ENCODE peak calls at places on chromosomes 6 and 20, in six cellular contexts. B is BE2C, V is mucosa of descending colon, H is fibroblast of lung, Q is ascending aorta, S is tibial artery. P is an unnamed sample.

GRCh38 chr6:83853968-83854501 is 875 bp downstream of the RIPPLY2 start:
- DNase-seq in S (no peak), V (no peak), H (no peak), Q (no peak), B (peak; percentile 61), P (no peak)

GRCh38 chr6:119110601-119111548 is 32.4 kb upstream of the FAM184A start:
- DNase-seq in V (peak; percentile 76), S (no peak), H (peak; percentile 75), B (peak; percentile 47), Q (no peak), P (peak; percentile 69)

GRCh38 chr6:169277619-169278018 is 24.0 kb upstream of the THBS2 start:
- DNase-seq in S (no peak), B (no peak), V (no peak), H (no peak), Q (no peak), P (no peak)

GRCh38 chr6:22141271-22141745 is 155.5 kb downstream of the PRL start:
- DNase-seq in H (peak; percentile 78), S (no peak), V (peak; percentile 12), B (no peak), Q (no peak), P (no peak)

GRCh38 chr6:132931937-132932336 is 117.6 kb downstream of the RPS12 start:
- DNase-seq in V (no peak), H (peak; percentile 92), B (no peak), Q (no peak), S (no peak), P (peak; percentile 61)

GRCh38 chr6:76697585-76697984 is 625.1 kb upstream of the IMPG1 start:
- DNase-seq in Q (no peak), S (no peak), V (no peak), H (peak; percentile 5), B (no peak), P (no peak)

GRCh38 chr6:143271024-143271423 is 179.5 kb downstream of the ADAT2 start:
- DNase-seq in V (peak; percentile 18), B (no peak), Q (no peak), S (no peak), H (peak; percentile 85), P (no peak)

GRCh38 chr6:75188221-75188620 is 17.6 kb downstream of the COL12A1 start:
- DNase-seq in Q (no peak), B (no peak), H (no peak), S (no peak), V (no peak), P (no peak)

GRCh38 chr20:50277460-50278376 is 87.1 kb downstream of the CEBPB start:
- DNase-seq in Q (no peak), S (peak; percentile 65), H (no peak), V (no peak), B (no peak), P (no peak)

GRCh38 chr6:157985378-157986155 is 3.9 kb downstream of the SYNJ2 start:
- DNase-seq in S (no peak), H (no peak), B (no peak), Q (no peak), V (peak; percentile 43), P (peak; percentile 44)

GRCh38 chr6:43171284-43172126 is 436 bp downstream of the SRF start:
- DNase-seq in Q (no peak), B (peak; percentile 39), V (no peak), H (no peak), S (no peak), P (peak; percentile 16)

GRCh38 chr6:56724455-56724854 is 81.8 kb upstream of the DST start:
- DNase-seq in B (no peak), S (no peak), Q (no peak), H (peak; percentile 92), V (no peak), P (no peak)

GRCh38 chr6:36962874-36963273 is 8.3 kb downstream of the PI16 start:
- DNase-seq in B (peak; percentile 67), S (peak; percentile 78), Q (peak; percentile 52), H (no peak), V (peak; percentile 65), P (no peak)

GRCh38 chr20:20019123-20019522 is 2.0 kb downstream of the NAA20 start:
- DNase-seq in Q (no peak), B (no peak), H (no peak), V (no peak), S (no peak), P (no peak)

GRCh38 chr20:46030290-46031013 is 1.4 kb downstream of the SLC12A5 start:
- DNase-seq in H (no peak), V (no peak), B (no peak), Q (no peak), S (no peak), P (no peak)

GRCh38 chr20:46028772-46029371 is at the start of gene SLC12A5:
- DNase-seq in V (no peak), S (no peak), B (no peak), H (no peak), Q (no peak), P (no peak)

GRCh38 chr20:46034039-46034438 is 5.0 kb downstream of the SLC12A5 start:
- DNase-seq in B (no peak), V (no peak), S (no peak), Q (no peak), H (no peak), P (no peak)

GRCh38 chr20:46031701-46032254 is 2.8 kb downstream of the SLC12A5 start:
- DNase-seq in S (no peak), B (peak; percentile 86), Q (no peak), H (no peak), V (no peak), P (no peak)

GRCh38 chr20:46031014-46031569 is 2.1 kb downstream of the SLC12A5 start:
- DNase-seq in B (no peak), S (no peak), H (no peak), V (no peak), Q (no peak), P (no peak)
- H3K4me3 ChIP-seq in B (peak overlapping the region; percentile 75), S (no peak overlapping the region), H (no peak overlapping the region), V (no peak overlapping the region), Q (no peak overlapping the region), P (no peak overlapping the region)

GRCh38 chr20:59678951-59679350 is 74.6 kb downstream of the PHACTR3 start:
- DNase-seq in H (no peak), S (no peak), Q (no peak), V (no peak), B (no peak), P (no peak)

GRCh38 chr20:59676877-59677140 is 72.5 kb downstream of the PHACTR3 start:
- DNase-seq in V (no peak), Q (no peak), B (no peak), S (no peak), H (no peak), P (no peak)

GRCh38 chr20:59677586-59677985 is 73.2 kb downstream of the PHACTR3 start:
- DNase-seq in S (no peak), Q (no peak), V (no peak), H (no peak), B (no peak), P (no peak)

GRCh38 chr20:59680148-59680650 is 75.9 kb downstream of the PHACTR3 start:
- DNase-seq in V (no peak), Q (no peak), S (no peak), H (no peak), B (no peak), P (no peak)

GRCh38 chr20:59678286-59678685 is 73.9 kb downstream of the PHACTR3 start:
- DNase-seq in B (no peak), H (no peak), Q (no peak), V (no peak), S (no peak), P (no peak)
- H3K9me3 ChIP-seq in B (no peaks in the 10 kb centered on the region), H (no peaks in the 10 kb centered on the region), Q (no peaks in the 10 kb centered on the region), V (no peaks in the 10 kb centered on the region), S (no peaks in the 10 kb centered on the region), P (no peaks in the 10 kb centered on the region)

GRCh38 chr20:62918137-62918536 is 8.2 kb downstream of the DIDO1 start:
- DNase-seq in S (peak; percentile 2), Q (no peak), V (no peak), B (no peak), H (no peak), P (no peak)

GRCh38 chr20:62920039-62920645 is 6.2 kb downstream of the DIDO1 start:
- DNase-seq in B (no peak), V (no peak), S (peak; percentile 32), H (no peak), Q (no peak), P (no peak)

GRCh38 chr20:62917720-62918119 is 8.6 kb downstream of the DIDO1 start:
- DNase-seq in H (no peak), V (no peak), Q (no peak), B (no peak), S (peak; percentile 20), P (peak; percentile 73)

GRCh38 chr20:62916703-62917476 is 9.4 kb downstream of the DIDO1 start:
- DNase-seq in H (no peak), B (no peak), V (no peak), S (peak; percentile 27), Q (no peak), P (no peak)

DNA sequence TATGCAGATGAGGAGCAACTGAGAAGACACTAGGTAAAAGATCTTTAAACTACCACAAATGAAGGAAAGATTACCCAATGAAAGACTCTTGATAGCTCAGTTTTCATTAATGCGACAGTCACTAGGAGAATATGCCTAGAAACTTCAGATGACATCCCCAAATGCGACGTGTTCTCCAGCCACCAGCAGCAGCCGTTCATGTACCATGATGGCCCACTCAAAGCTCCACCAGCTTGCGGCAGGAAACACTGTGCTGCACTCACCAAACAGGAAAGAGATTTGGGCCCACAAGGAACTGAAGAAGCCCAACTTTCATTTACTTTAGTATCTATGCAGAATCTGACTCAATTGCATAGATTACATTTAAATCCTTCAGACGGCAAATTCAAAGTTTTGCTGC is 7.5 kb downstream of the DIDO1 start:
- DNase-seq in B (no peak), H (no peak), V (no peak), S (peak; percentile 3), Q (no peak), P (no peak)
- H3K4me1 ChIP-seq in B (peaks cover 11% of the 10 kb centered on the region), H (peaks cover 14% of the 10 kb centered on the region), V (peaks cover 54% of the 10 kb centered on the region), S (peaks cover 91% of the 10 kb centered on the region), Q (peaks cover 84% of the 10 kb centered on the region), P (peaks cover 68% of the 10 kb centered on the region)

GRCh38 chr20:23047738-23048214 is 1.7 kb downstream of the THBD start:
- DNase-seq in H (no peak), B (no peak), V (no peak), Q (no peak), S (no peak), P (no peak)

GRCh38 chr20:23048283-23049200 is 930 bp downstream of the THBD start:
- DNase-seq in S (peak; percentile 84), V (peak; percentile 34), H (peak; percentile 22), B (no peak), Q (peak; percentile 35), P (no peak)

GRCh38 chr20:23050847-23051627 is 1.6 kb upstream of the THBD start:
- DNase-seq in B (no peak), H (peak; percentile 64), V (peak; percentile 76), Q (peak; percentile 49), S (peak; percentile 93), P (no peak)

GRCh38 chr20:23049201-23049932 is at the start of gene THBD:
- DNase-seq in S (peak; percentile 94), V (peak; percentile 31), Q (peak; percentile 77), B (no peak), H (peak; percentile 52), P (no peak)

GRCh38 chr20:23049933-23050838 is 714 bp upstream of the THBD start:
- DNase-seq in Q (no peak), V (peak; percentile 14), B (no peak), S (peak; percentile 83), H (no peak), P (no peak)
- H3K4me3 ChIP-seq in Q (peak overlapping the region; percentile 67), V (no peak overlapping the region), B (no peak overlapping the region), S (peak overlapping the region; percentile 63), H (peak overlapping the region; percentile 49), P (no peak overlapping the region)

GRCh38 chr6:135478626-135479025 is 18.9 kb downstream of the AHI1 start:
- DNase-seq in B (no peak), V (no peak), H (no peak), Q (no peak), S (no peak), P (no peak)
- H3K9me3 ChIP-seq in B (no peaks in the 10 kb centered on the region), V (peaks cover 44% of the 10 kb centered on the region), H (peaks cover 2% of the 10 kb centered on the region), Q (peaks cover 30% of the 10 kb centered on the region), S (peaks cover 28% of the 10 kb centered on the region), P (peaks cover 22% of the 10 kb centered on the region)

P was measured in HAP-1.